ENCODE peak calls at places on chromosomes 4 and X, in six cellular contexts. One of them, this sample, is unnamed.

GRCh38 chr4:89712141-89712540 is 124.8 kb downstream of the SNCA start:
- DNase-seq in left cardiac atrium: no peak
- DNase-seq in GM04503: peak
- DNase-seq in HT-29: no peak
- DNase-seq in amniotic epithelial cell: no peak
- DNase-seq in ovary: no peak
- DNase-seq in this sample: no peak

GRCh38 chr4:2390780-2391490 is 27.5 kb downstream of the ZFYVE28 start:
- DNase-seq in left cardiac atrium: no peak
- DNase-seq in ovary: no peak
- DNase-seq in GM04503: no peak
- DNase-seq in HT-29: no peak
- DNase-seq in amniotic epithelial cell: no peak
- DNase-seq in this sample: no peak

GRCh38 chrX:107298276-107298675 is 91.9 kb downstream of the DNAAF6 start:
- DNase-seq in left cardiac atrium: no peak
- DNase-seq in amniotic epithelial cell: no peak
- DNase-seq in HT-29: no peak
- DNase-seq in ovary: no peak
- DNase-seq in GM04503: no peak
- DNase-seq in this sample: no peak

GRCh38 chr4:145523117-145523516 is 41.5 kb downstream of the SMAD1 start:
- DNase-seq in left cardiac atrium: no peak
- DNase-seq in HT-29: no peak
- DNase-seq in GM04503: no peak
- DNase-seq in ovary: no peak
- DNase-seq in amniotic epithelial cell: peak
- DNase-seq in this sample: no peak

GRCh38 chr4:27318740-27319139 is 458.1 kb downstream of the STIM2 start:
- DNase-seq in ovary: no peak
- DNase-seq in left cardiac atrium: peak
- DNase-seq in GM04503: no peak
- DNase-seq in HT-29: peak
- DNase-seq in amniotic epithelial cell: no peak
- DNase-seq in this sample: peak

GRCh38 chr4:23934915-23935314 is 45.1 kb upstream of the PPARGC1A start:
- DNase-seq in GM04503: peak
- DNase-seq in amniotic epithelial cell: peak
- DNase-seq in left cardiac atrium: peak
- DNase-seq in HT-29: no peak
- DNase-seq in ovary: peak
- DNase-seq in this sample: no peak

GRCh38 chr4:20416800-20417199 is 165.1 kb downstream of the SLIT2 start:
- DNase-seq in GM04503: no peak
- DNase-seq in amniotic epithelial cell: no peak
- DNase-seq in left cardiac atrium: no peak
- DNase-seq in HT-29: no peak
- DNase-seq in ovary: no peak
- DNase-seq in this sample: no peak

GRCh38 chrX:3820170-3820569 is 106.7 kb upstream of the PRKX start:
- DNase-seq in left cardiac atrium: no peak
- DNase-seq in amniotic epithelial cell: peak
- DNase-seq in HT-29: no peak
- DNase-seq in GM04503: peak
- DNase-seq in ovary: no peak
- DNase-seq in this sample: no peak

GRCh38 chr4:6258741-6259140 is 10.9 kb upstream of the WFS1 start:
- DNase-seq in GM04503: no peak
- DNase-seq in amniotic epithelial cell: no peak
- DNase-seq in HT-29: no peak
- DNase-seq in ovary: no peak
- DNase-seq in left cardiac atrium: no peak
- DNase-seq in this sample: no peak

GRCh38 chr4:179595671-179596410 is 2153.6 kb upstream of the AGA start:
- DNase-seq in ovary: no peak
- DNase-seq in HT-29: no peak
- DNase-seq in left cardiac atrium: no peak
- DNase-seq in amniotic epithelial cell: no peak
- DNase-seq in GM04503: no peak
- DNase-seq in this sample: no peak

GRCh38 chrX:46681849-46682248 is 77.1 kb downstream of the SLC9A7 start:
- DNase-seq in HT-29: no peak
- DNase-seq in GM04503: no peak
- DNase-seq in amniotic epithelial cell: peak
- DNase-seq in ovary: no peak
- DNase-seq in left cardiac atrium: no peak
- DNase-seq in this sample: no peak

GRCh38 chr4:87050596-87050995 is 115.8 kb downstream of the AFF1 start:
- DNase-seq in HT-29: no peak
- DNase-seq in ovary: no peak
- DNase-seq in left cardiac atrium: peak
- DNase-seq in amniotic epithelial cell: peak
- DNase-seq in GM04503: no peak
- DNase-seq in this sample: no peak

GRCh38 chr4:71406459-71406963 is 67.7 kb downstream of the SLC4A4 start:
- DNase-seq in amniotic epithelial cell: peak
- DNase-seq in GM04503: peak
- DNase-seq in ovary: no peak
- DNase-seq in left cardiac atrium: no peak
- DNase-seq in HT-29: no peak
- DNase-seq in this sample: no peak